ENCODE peak calls at places on chromosomes 16 and 17, in five cellular contexts. One of them, this sample, is unnamed.

GRCh38 chr17:39138416-39139136 is 12.9 kb downstream of the PLXDC1 start:
- DNase-seq in H1: no peak
- DNase-seq in WTC11: no peak
- DNase-seq in GM12878: no peak
- DNase-seq in HepG2: no peak
- DNase-seq in this sample: no peak

GRCh38 chr17:633641-634091 is 81.0 kb downstream of the VPS53 start:
- DNase-seq in H1: no peak
- DNase-seq in WTC11: no peak
- DNase-seq in GM12878: no peak
- DNase-seq in HepG2: no peak
- DNase-seq in this sample: no peak

GRCh38 chr17:5329784-5330557 is 47.9 kb downstream of the RABEP1 start:
- DNase-seq in H1: no peak
- DNase-seq in WTC11: no peak
- DNase-seq in GM12878: peak
- DNase-seq in HepG2: no peak
- DNase-seq in this sample: no peak

GRCh38 chr17:46950997-46951621 is 27.9 kb downstream of the RPRML start:
- DNase-seq in H1: no peak
- DNase-seq in WTC11: no peak
- DNase-seq in GM12878: no peak
- DNase-seq in HepG2: no peak
- DNase-seq in this sample: no peak

GRCh38 chr17:64171041-64171440 is 41.1 kb upstream of the ERN1 start:
- DNase-seq in H1: no peak
- DNase-seq in WTC11: no peak
- DNase-seq in GM12878: no peak
- DNase-seq in HepG2: no peak
- DNase-seq in this sample: no peak

GRCh38 chr17:54968954-54969400 is 412 bp downstream of the STXBP4 start:
- DNase-seq in H1: no peak
- DNase-seq in WTC11: no peak
- DNase-seq in GM12878: no peak
- DNase-seq in HepG2: peak
- DNase-seq in this sample: no peak

GRCh38 chr16:56793504-56793903 is 63.6 kb downstream of the NUP93 start:
- DNase-seq in H1: no peak
- DNase-seq in WTC11: no peak
- DNase-seq in GM12878: no peak
- DNase-seq in HepG2: peak
- DNase-seq in this sample: no peak

GRCh38 chr17:16199093-16199492 is 16.2 kb downstream of the NCOR1 start:
- DNase-seq in H1: no peak
- DNase-seq in WTC11: no peak
- DNase-seq in GM12878: no peak
- DNase-seq in HepG2: no peak
- DNase-seq in this sample: no peak

GRCh38 chr17:50769884-50770283 is 2.6 kb upstream of the ANKRD40CL start:
- DNase-seq in H1: no peak
- DNase-seq in WTC11: no peak
- DNase-seq in GM12878: no peak
- DNase-seq in HepG2: no peak
- DNase-seq in this sample: no peak

GRCh38 chr17:3972931-3973330 is 8.7 kb upstream of the ATP2A3 start:
- DNase-seq in H1: no peak
- DNase-seq in WTC11: no peak
- DNase-seq in GM12878: no peak
- DNase-seq in HepG2: no peak
- DNase-seq in this sample: no peak

GRCh38 chr16:52515068-52515671 is 31.8 kb downstream of the TOX3 start:
- DNase-seq in H1: no peak
- DNase-seq in WTC11: no peak
- DNase-seq in GM12878: no peak
- DNase-seq in HepG2: no peak
- DNase-seq in this sample: no peak

GRCh38 chr17:29563816-29564215 is 3.0 kb downstream of the ABHD15 start:
- DNase-seq in H1: no peak
- DNase-seq in WTC11: peak
- DNase-seq in GM12878: no peak
- DNase-seq in HepG2: no peak
- DNase-seq in this sample: no peak

GRCh38 chr17:32588982-32589381 is 102.2 kb downstream of the CDK5R1 start:
- DNase-seq in H1: no peak
- DNase-seq in WTC11: peak
- DNase-seq in GM12878: no peak
- DNase-seq in HepG2: peak
- DNase-seq in this sample: peak

GRCh38 chr17:47989700-47990099 is 18.8 kb downstream of the CDK5RAP3 start:
- DNase-seq in H1: no peak
- DNase-seq in WTC11: no peak
- DNase-seq in GM12878: peak
- DNase-seq in HepG2: no peak
- DNase-seq in this sample: no peak

GRCh38 chr16:21277927-21278706 is at the start of gene CRYM:
- DNase-seq in H1: peak
- DNase-seq in WTC11: peak
- DNase-seq in GM12878: no peak
- DNase-seq in HepG2: peak
- DNase-seq in this sample: peak

GRCh38 chr16:4218202-4218601 is 23.7 kb downstream of the SRL start:
- DNase-seq in H1: no peak
- DNase-seq in WTC11: no peak
- DNase-seq in GM12878: no peak
- DNase-seq in HepG2: no peak
- DNase-seq in this sample: no peak

DNA sequence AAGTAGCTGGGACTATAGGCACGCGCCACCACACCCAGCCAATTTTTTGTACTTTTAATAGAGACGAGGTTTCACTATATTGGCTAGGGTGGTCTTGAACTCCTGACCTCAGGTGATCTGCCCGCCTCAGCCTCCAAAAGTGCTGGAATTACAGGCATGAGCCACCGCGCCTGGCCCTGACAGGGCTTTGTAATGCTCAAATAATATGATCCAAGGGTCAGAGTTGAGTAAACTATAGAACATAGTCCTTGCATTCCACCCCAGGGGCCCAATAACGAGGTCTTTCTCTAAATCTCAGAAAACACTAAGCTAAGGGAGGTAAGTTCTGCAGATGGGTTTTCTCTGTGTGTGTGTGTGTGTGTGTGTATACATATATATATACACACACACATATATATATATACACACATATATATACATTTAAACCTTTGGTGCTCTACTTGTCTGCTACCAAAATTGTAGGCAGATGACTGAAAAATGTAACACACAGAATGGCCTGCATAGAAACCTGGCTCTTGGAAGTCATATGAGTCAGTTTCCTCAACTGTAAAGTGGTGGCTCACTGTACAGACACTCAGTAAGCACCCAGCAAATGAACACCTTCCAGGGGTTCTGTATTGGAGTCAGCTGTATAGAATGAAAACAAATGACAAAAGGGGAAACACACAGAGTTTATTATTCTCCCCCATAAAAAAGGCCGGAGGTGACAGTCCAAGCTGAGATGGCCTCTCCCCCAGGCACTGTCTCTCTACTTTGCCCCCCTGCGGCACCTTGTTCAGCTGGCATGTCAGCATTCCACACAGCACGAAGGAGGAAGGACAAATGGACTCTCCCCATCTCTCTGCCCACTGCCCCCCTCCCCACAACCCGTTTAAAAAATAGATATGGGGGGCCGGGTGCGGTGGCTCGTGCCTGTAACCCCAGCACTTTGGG is 6.0 kb upstream of the MEOX1 start:
- DNase-seq in H1: no peak
- DNase-seq in WTC11: no peak
- DNase-seq in GM12878: no peak
- DNase-seq in HepG2: peak
- DNase-seq in this sample: no peak
- TF ChIP-seq ATF2 in H1: no peak
- TF ChIP-seq ATF2 in WTC11: no peak
- TF ChIP-seq ATF2 in GM12878: no peak
- TF ChIP-seq ATF2 in HepG2: no peak
- TF ChIP-seq ATF2 in this sample: no peak

DNA sequence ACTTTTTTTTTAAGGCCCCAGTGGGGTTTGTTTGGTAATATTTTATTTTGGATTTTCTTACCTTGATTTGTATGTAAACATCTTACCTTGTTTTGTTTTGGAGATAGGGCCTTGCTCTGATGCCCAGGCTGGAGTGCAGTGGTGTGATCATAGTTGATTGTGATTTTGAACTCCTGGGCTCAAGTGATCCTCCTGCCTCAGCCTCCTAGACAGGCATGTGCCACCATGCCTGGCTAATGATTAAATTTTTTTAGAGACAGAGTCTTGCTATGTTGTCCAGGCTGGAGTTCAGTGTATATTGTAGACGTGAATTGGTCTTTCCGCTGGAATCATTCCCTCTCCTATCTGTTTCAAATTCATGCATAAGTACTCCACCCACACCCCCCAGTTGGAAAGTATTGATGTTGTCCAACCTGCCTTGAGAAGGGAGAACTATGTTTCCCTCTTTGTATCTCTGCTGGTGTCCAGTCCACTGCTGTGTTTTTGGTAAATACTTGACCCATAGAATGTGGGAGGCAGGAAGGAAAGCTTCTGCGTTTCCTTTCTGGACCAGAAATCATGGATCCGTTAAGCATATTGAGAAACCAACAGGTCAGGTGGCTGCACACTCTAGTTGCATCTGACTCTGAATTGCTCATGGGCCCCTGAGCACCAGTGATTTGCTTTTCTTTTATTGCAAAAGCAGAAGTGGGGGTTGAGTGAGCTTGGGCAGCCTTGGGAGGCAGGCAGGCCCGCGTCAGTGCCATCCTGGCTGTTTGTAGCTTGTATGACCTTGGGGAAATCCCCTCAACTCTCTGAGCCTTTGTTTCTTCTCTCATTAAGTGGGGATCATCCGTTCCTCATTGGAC is 25.0 kb downstream of the RMI2 start:
- DNase-seq in H1: no peak
- DNase-seq in WTC11: no peak
- DNase-seq in GM12878: peak
- DNase-seq in HepG2: peak
- DNase-seq in this sample: no peak
- TF ChIP-seq ATF2 in H1: no peak
- TF ChIP-seq ATF2 in WTC11: no peak
- TF ChIP-seq ATF2 in GM12878: no peak
- TF ChIP-seq ATF2 in HepG2: no peak
- TF ChIP-seq ATF2 in this sample: no peak

GRCh38 chr17:79956853-79957252 is 78.8 kb downstream of the TBC1D16 start:
- DNase-seq in H1: no peak
- DNase-seq in WTC11: no peak
- DNase-seq in GM12878: no peak
- DNase-seq in HepG2: no peak
- DNase-seq in this sample: no peak
- TF ChIP-seq ATF2 in H1: no peak
- TF ChIP-seq ATF2 in WTC11: no peak
- TF ChIP-seq ATF2 in GM12878: no peak
- TF ChIP-seq ATF2 in HepG2: no peak
- TF ChIP-seq ATF2 in this sample: no peak

GRCh38 chr17:77579717-77580116 is 378.8 kb upstream of the TNRC6C start:
- DNase-seq in H1: no peak
- DNase-seq in WTC11: no peak
- DNase-seq in GM12878: no peak
- DNase-seq in HepG2: no peak
- DNase-seq in this sample: no peak
- TF ChIP-seq ATF2 in H1: no peak
- TF ChIP-seq ATF2 in WTC11: no peak
- TF ChIP-seq ATF2 in GM12878: no peak
- TF ChIP-seq ATF2 in HepG2: no peak
- TF ChIP-seq ATF2 in this sample: no peak

GRCh38 chr17:59421722-59422121 is 90.3 kb downstream of the YPEL2 start:
- DNase-seq in H1: no peak
- DNase-seq in WTC11: no peak
- DNase-seq in GM12878: no peak
- DNase-seq in HepG2: peak
- DNase-seq in this sample: no peak

GRCh38 chr17:59416184-59416583 is 84.7 kb downstream of the YPEL2 start:
- DNase-seq in H1: no peak
- DNase-seq in WTC11: no peak
- DNase-seq in GM12878: no peak
- DNase-seq in HepG2: no peak
- DNase-seq in this sample: no peak

GRCh38 chr17:59417452-59417851 is 86.0 kb downstream of the YPEL2 start:
- DNase-seq in H1: no peak
- DNase-seq in WTC11: no peak
- DNase-seq in GM12878: no peak
- DNase-seq in HepG2: no peak
- DNase-seq in this sample: no peak

GRCh38 chr17:59420901-59421300 is 89.4 kb downstream of the YPEL2 start:
- DNase-seq in H1: no peak
- DNase-seq in WTC11: no peak
- DNase-seq in GM12878: no peak
- DNase-seq in HepG2: peak
- DNase-seq in this sample: no peak

GRCh38 chr17:59418732-59419166 is 87.3 kb downstream of the YPEL2 start:
- DNase-seq in H1: no peak
- DNase-seq in WTC11: no peak
- DNase-seq in GM12878: no peak
- DNase-seq in HepG2: no peak
- DNase-seq in this sample: no peak
- TF ChIP-seq ATF2 in H1: no peak
- TF ChIP-seq ATF2 in WTC11: no peak
- TF ChIP-seq ATF2 in GM12878: no peak
- TF ChIP-seq ATF2 in HepG2: no peak
- TF ChIP-seq ATF2 in this sample: no peak

GRCh38 chr16:79677799-79678525 is 77.4 kb upstream of the MAF start:
- DNase-seq in H1: no peak
- DNase-seq in WTC11: no peak
- DNase-seq in GM12878: no peak
- DNase-seq in HepG2: no peak
- DNase-seq in this sample: no peak
- TF ChIP-seq ATF2 in H1: no peak
- TF ChIP-seq ATF2 in WTC11: no peak
- TF ChIP-seq ATF2 in GM12878: no peak
- TF ChIP-seq ATF2 in HepG2: no peak
- TF ChIP-seq ATF2 in this sample: no peak

DNA sequence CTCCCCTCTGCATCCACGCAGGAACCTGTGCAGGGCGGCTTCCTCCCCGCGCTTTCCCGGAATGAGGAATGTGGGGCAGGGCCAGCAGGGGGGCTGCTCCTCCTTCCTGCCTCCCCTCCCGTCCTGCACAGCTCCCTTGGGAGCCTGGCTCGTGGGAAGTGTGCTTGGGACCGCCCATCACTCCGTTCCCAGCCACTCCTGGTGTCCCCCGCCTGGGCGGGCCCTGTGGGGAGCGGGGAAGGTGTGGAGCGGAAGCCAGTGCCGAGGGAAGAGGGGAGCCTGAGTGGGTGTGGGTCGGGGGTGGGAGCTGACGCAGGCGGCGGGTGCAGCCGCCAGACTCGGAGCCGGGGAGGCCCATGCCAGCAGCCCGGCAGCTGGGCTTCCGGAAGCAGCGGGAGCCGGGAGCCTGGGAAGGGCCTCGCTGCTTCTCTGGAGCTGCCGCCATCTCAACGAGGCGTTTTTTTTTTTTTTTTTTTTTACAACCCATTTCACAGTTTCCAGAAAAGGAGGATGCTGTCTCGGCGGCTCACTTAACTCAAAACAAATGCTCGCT is 24.2 kb downstream of the BAHCC1 start:
- DNase-seq in H1: no peak
- DNase-seq in WTC11: no peak
- DNase-seq in GM12878: no peak
- DNase-seq in HepG2: no peak
- DNase-seq in this sample: peak
- TF ChIP-seq ATF2 in H1: no peak
- TF ChIP-seq ATF2 in WTC11: no peak
- TF ChIP-seq ATF2 in GM12878: no peak
- TF ChIP-seq ATF2 in HepG2: no peak
- TF ChIP-seq ATF2 in this sample: no peak